ENCODE peak calls at places on chromosomes 16 and 17, in six cellular contexts. One of them, this sample, is unnamed. For H3K4me1, the result is how much of the 10 kb centered on the place peaks cover.

GRCh38 chr17:62984801-62985200 is 18.8 kb downstream of the TANC2 start:
- ATAC-seq in lung: no peak
- ATAC-seq in right cardiac atrium: no peak
- ATAC-seq in HepG2: no peak
- ATAC-seq in naive thymus-derived CD4-positive, alpha-beta T cell: no peak
- ATAC-seq in CD8-positive, alpha-beta T cell: no peak
- ATAC-seq in this sample: no peak

GRCh38 chr17:72143245-72143644 is 22.4 kb downstream of the SOX9 start:
- ATAC-seq in right cardiac atrium: no peak
- ATAC-seq in HepG2: peak
- ATAC-seq in CD8-positive, alpha-beta T cell: no peak
- ATAC-seq in lung: no peak
- ATAC-seq in naive thymus-derived CD4-positive, alpha-beta T cell: no peak
- ATAC-seq in this sample: no peak

GRCh38 chr16:29028457-29029167 is 43.8 kb downstream of the LAT start:
- ATAC-seq in lung: no peak
- ATAC-seq in right cardiac atrium: no peak
- ATAC-seq in HepG2: no peak
- ATAC-seq in naive thymus-derived CD4-positive, alpha-beta T cell: no peak
- ATAC-seq in CD8-positive, alpha-beta T cell: no peak
- ATAC-seq in this sample: no peak

GRCh38 chr17:36972186-36972686 is 23.5 kb downstream of the AATF start:
- ATAC-seq in naive thymus-derived CD4-positive, alpha-beta T cell: no peak
- ATAC-seq in HepG2: no peak
- ATAC-seq in CD8-positive, alpha-beta T cell: no peak
- ATAC-seq in lung: no peak
- ATAC-seq in right cardiac atrium: no peak
- ATAC-seq in this sample: no peak

GRCh38 chr17:79365361-79365760 is 245.5 kb downstream of the RBFOX3 start:
- ATAC-seq in lung: no peak
- ATAC-seq in CD8-positive, alpha-beta T cell: no peak
- ATAC-seq in HepG2: no peak
- ATAC-seq in right cardiac atrium: no peak
- ATAC-seq in naive thymus-derived CD4-positive, alpha-beta T cell: no peak
- ATAC-seq in this sample: no peak

GRCh38 chr16:30609928-30610839 is at the start of gene ZNF689:
- ATAC-seq in right cardiac atrium: peak
- ATAC-seq in CD8-positive, alpha-beta T cell: peak
- ATAC-seq in HepG2: peak
- ATAC-seq in lung: peak
- ATAC-seq in naive thymus-derived CD4-positive, alpha-beta T cell: peak
- ATAC-seq in this sample: peak

GRCh38 chr16:68236804-68237242 is 896 bp upstream of the ESRP2 start:
- ATAC-seq in right cardiac atrium: peak
- ATAC-seq in CD8-positive, alpha-beta T cell: no peak
- ATAC-seq in naive thymus-derived CD4-positive, alpha-beta T cell: no peak
- ATAC-seq in lung: no peak
- ATAC-seq in HepG2: peak
- ATAC-seq in this sample: no peak

GRCh38 chr16:1958715-1959268 is 546 bp upstream of the NDUFB10 start:
- ATAC-seq in right cardiac atrium: peak
- ATAC-seq in lung: no peak
- ATAC-seq in CD8-positive, alpha-beta T cell: no peak
- ATAC-seq in naive thymus-derived CD4-positive, alpha-beta T cell: peak
- ATAC-seq in HepG2: peak
- ATAC-seq in this sample: no peak

GRCh38 chr16:15636392-15636873 is 6.5 kb downstream of the MARF1 start:
- ATAC-seq in lung: no peak
- ATAC-seq in right cardiac atrium: no peak
- ATAC-seq in naive thymus-derived CD4-positive, alpha-beta T cell: peak
- ATAC-seq in CD8-positive, alpha-beta T cell: peak
- ATAC-seq in HepG2: no peak
- ATAC-seq in this sample: no peak

GRCh38 chr16:81275064-81275532 is 36.6 kb downstream of the BCO1 start:
- ATAC-seq in CD8-positive, alpha-beta T cell: no peak
- ATAC-seq in right cardiac atrium: no peak
- ATAC-seq in naive thymus-derived CD4-positive, alpha-beta T cell: no peak
- ATAC-seq in lung: no peak
- ATAC-seq in HepG2: peak
- ATAC-seq in this sample: no peak

GRCh38 chr16:30942421-30942796 is 6.5 kb upstream of the ORAI3 start:
- ATAC-seq in right cardiac atrium: no peak
- ATAC-seq in naive thymus-derived CD4-positive, alpha-beta T cell: no peak
- ATAC-seq in CD8-positive, alpha-beta T cell: peak
- ATAC-seq in HepG2: peak
- ATAC-seq in lung: no peak
- ATAC-seq in this sample: no peak

GRCh38 chr16:65200857-65201256 is 79.0 kb upstream of the CDH11 start:
- ATAC-seq in naive thymus-derived CD4-positive, alpha-beta T cell: no peak
- ATAC-seq in CD8-positive, alpha-beta T cell: no peak
- ATAC-seq in lung: no peak
- ATAC-seq in right cardiac atrium: no peak
- ATAC-seq in HepG2: no peak
- ATAC-seq in this sample: no peak

GRCh38 chr17:61551255-61551742 is 39.7 kb downstream of the NACA2 start:
- ATAC-seq in HepG2: peak
- ATAC-seq in CD8-positive, alpha-beta T cell: no peak
- ATAC-seq in lung: no peak
- ATAC-seq in naive thymus-derived CD4-positive, alpha-beta T cell: no peak
- ATAC-seq in right cardiac atrium: no peak
- ATAC-seq in this sample: no peak

GRCh38 chr16:30637952-30638351 is 12.8 kb upstream of the PRR14 start:
- ATAC-seq in lung: no peak
- ATAC-seq in CD8-positive, alpha-beta T cell: no peak
- ATAC-seq in HepG2: peak
- ATAC-seq in right cardiac atrium: no peak
- ATAC-seq in naive thymus-derived CD4-positive, alpha-beta T cell: peak
- ATAC-seq in this sample: no peak

GRCh38 chr17:32429598-32429997 is 14.7 kb upstream of the PSMD11 start:
- ATAC-seq in lung: no peak
- ATAC-seq in naive thymus-derived CD4-positive, alpha-beta T cell: no peak
- ATAC-seq in CD8-positive, alpha-beta T cell: no peak
- ATAC-seq in right cardiac atrium: no peak
- ATAC-seq in HepG2: no peak
- ATAC-seq in this sample: no peak

GRCh38 chr16:67278773-67279295 is 498 bp upstream of the PLEKHG4 start:
- ATAC-seq in lung: peak
- ATAC-seq in HepG2: peak
- ATAC-seq in CD8-positive, alpha-beta T cell: peak
- ATAC-seq in naive thymus-derived CD4-positive, alpha-beta T cell: peak
- ATAC-seq in right cardiac atrium: peak
- ATAC-seq in this sample: peak

GRCh38 chr16:68719993-68720489 is 17.1 kb upstream of the CDH1 start:
- ATAC-seq in lung: no peak
- ATAC-seq in HepG2: no peak
- ATAC-seq in CD8-positive, alpha-beta T cell: no peak
- ATAC-seq in right cardiac atrium: no peak
- ATAC-seq in naive thymus-derived CD4-positive, alpha-beta T cell: no peak
- ATAC-seq in this sample: no peak

GRCh38 chr16:69410285-69410990 is 14.0 kb upstream of the CYB5B start:
- ATAC-seq in HepG2: no peak
- ATAC-seq in right cardiac atrium: peak
- ATAC-seq in CD8-positive, alpha-beta T cell: no peak
- ATAC-seq in naive thymus-derived CD4-positive, alpha-beta T cell: no peak
- ATAC-seq in lung: no peak
- ATAC-seq in this sample: no peak

GRCh38 chr17:4607773-4608187 is 23.5 kb downstream of the SMTNL2 start:
- ATAC-seq in naive thymus-derived CD4-positive, alpha-beta T cell: peak
- ATAC-seq in CD8-positive, alpha-beta T cell: no peak
- ATAC-seq in right cardiac atrium: peak
- ATAC-seq in HepG2: no peak
- ATAC-seq in lung: peak
- ATAC-seq in this sample: peak

GRCh38 chr17:81364278-81365147 is 30.7 kb upstream of the BAHCC1 start:
- ATAC-seq in HepG2: no peak
- ATAC-seq in lung: no peak
- ATAC-seq in naive thymus-derived CD4-positive, alpha-beta T cell: no peak
- ATAC-seq in right cardiac atrium: no peak
- ATAC-seq in CD8-positive, alpha-beta T cell: no peak
- ATAC-seq in this sample: no peak

GRCh38 chr17:69335018-69335417 is 8.1 kb upstream of the ABCA5 start:
- ATAC-seq in lung: no peak
- ATAC-seq in naive thymus-derived CD4-positive, alpha-beta T cell: no peak
- ATAC-seq in CD8-positive, alpha-beta T cell: no peak
- ATAC-seq in right cardiac atrium: no peak
- ATAC-seq in HepG2: no peak
- ATAC-seq in this sample: no peak

GRCh38 chr17:27631409-27631755 is 394 bp downstream of the LGALS9 start:
- ATAC-seq in lung: no peak
- ATAC-seq in naive thymus-derived CD4-positive, alpha-beta T cell: peak
- ATAC-seq in CD8-positive, alpha-beta T cell: peak
- ATAC-seq in right cardiac atrium: no peak
- ATAC-seq in HepG2: no peak
- ATAC-seq in this sample: no peak

GRCh38 chr17:77417575-77417974 is 276.8 kb downstream of the SEC14L1 start:
- ATAC-seq in right cardiac atrium: no peak
- ATAC-seq in CD8-positive, alpha-beta T cell: no peak
- ATAC-seq in HepG2: peak
- ATAC-seq in naive thymus-derived CD4-positive, alpha-beta T cell: no peak
- ATAC-seq in lung: peak
- ATAC-seq in this sample: peak

GRCh38 chr17:77418609-77419008 is 277.8 kb downstream of the SEC14L1 start:
- ATAC-seq in naive thymus-derived CD4-positive, alpha-beta T cell: no peak
- ATAC-seq in right cardiac atrium: no peak
- ATAC-seq in HepG2: no peak
- ATAC-seq in lung: no peak
- ATAC-seq in CD8-positive, alpha-beta T cell: no peak
- ATAC-seq in this sample: no peak

GRCh38 chr17:77414811-77415400 is 274.1 kb downstream of the SEC14L1 start:
- ATAC-seq in HepG2: no peak
- ATAC-seq in naive thymus-derived CD4-positive, alpha-beta T cell: no peak
- ATAC-seq in CD8-positive, alpha-beta T cell: no peak
- ATAC-seq in lung: no peak
- ATAC-seq in right cardiac atrium: no peak
- ATAC-seq in this sample: no peak

GRCh38 chr17:77419095-77419494 is 278.3 kb downstream of the SEC14L1 start:
- ATAC-seq in naive thymus-derived CD4-positive, alpha-beta T cell: no peak
- ATAC-seq in HepG2: no peak
- ATAC-seq in CD8-positive, alpha-beta T cell: no peak
- ATAC-seq in lung: no peak
- ATAC-seq in right cardiac atrium: no peak
- ATAC-seq in this sample: no peak

DNA sequence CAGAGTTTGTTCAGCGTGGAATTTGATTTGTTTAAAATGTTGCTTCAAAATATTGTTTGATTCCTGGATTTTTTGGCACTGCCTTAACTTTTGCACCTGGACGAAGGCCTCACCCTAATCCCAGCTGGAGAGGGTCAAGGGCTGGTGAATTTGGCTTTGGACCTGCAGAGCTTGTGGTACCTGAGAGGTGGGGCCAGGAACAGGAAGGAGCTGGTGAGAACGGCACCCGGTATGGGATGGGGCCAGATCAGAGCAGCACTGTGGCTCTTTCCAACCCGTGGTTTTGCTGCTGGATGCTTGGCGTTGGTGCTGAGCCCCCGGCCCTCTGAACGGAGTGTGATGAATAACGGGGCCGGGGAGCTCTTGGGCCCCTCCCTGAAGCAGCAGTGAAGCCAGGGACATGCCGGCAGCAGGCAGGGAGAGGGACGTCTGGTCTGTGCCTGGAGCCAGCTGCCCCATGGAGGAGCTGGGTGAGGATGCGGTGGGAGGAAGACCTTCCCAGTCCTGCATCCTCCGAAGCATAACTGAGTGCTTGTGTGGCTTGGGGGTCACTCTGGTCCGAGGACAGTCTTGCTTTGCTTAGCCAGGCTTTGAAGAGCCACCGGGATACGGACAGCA is 275.4 kb downstream of the SEC14L1 start:
- ATAC-seq in CD8-positive, alpha-beta T cell: no peak
- ATAC-seq in lung: no peak
- ATAC-seq in HepG2: no peak
- ATAC-seq in naive thymus-derived CD4-positive, alpha-beta T cell: peak
- ATAC-seq in right cardiac atrium: no peak
- ATAC-seq in this sample: peak
- H3K4me1 ChIP-seq in CD8-positive, alpha-beta T cell: half or more
- H3K4me1 ChIP-seq in lung: under half
- H3K4me1 ChIP-seq in HepG2: under half
- H3K4me1 ChIP-seq in naive thymus-derived CD4-positive, alpha-beta T cell: under half
- H3K4me1 ChIP-seq in right cardiac atrium: under half
- H3K4me1 ChIP-seq in this sample: half or more

DNA sequence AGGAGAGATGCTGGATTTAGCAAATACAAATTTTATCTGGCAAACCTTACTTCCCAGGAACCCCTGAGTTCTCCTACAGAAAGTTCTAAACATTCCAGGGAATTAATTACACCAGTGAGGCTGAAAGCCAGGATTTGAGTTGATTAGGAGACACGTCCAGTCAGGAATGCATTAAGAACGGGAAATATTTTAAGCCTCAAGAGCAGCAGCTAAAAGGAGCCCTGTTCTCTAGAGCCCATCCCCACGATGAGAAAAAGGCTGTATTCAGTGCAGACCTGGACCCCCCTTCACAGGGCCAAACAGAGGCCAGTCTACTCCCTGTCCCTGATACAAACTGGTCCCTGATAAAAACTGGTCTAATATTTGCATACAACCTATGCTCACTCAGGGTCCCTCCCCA is 55.0 kb downstream of the VAT1L start:
- ATAC-seq in naive thymus-derived CD4-positive, alpha-beta T cell: no peak
- ATAC-seq in CD8-positive, alpha-beta T cell: no peak
- ATAC-seq in HepG2: no peak
- ATAC-seq in right cardiac atrium: no peak
- ATAC-seq in lung: no peak
- ATAC-seq in this sample: no peak
- H3K4me1 ChIP-seq in naive thymus-derived CD4-positive, alpha-beta T cell: under half
- H3K4me1 ChIP-seq in CD8-positive, alpha-beta T cell: under half
- H3K4me1 ChIP-seq in HepG2: under half
- H3K4me1 ChIP-seq in right cardiac atrium: under half
- H3K4me1 ChIP-seq in lung: under half
- H3K4me1 ChIP-seq in this sample: under half

DNA sequence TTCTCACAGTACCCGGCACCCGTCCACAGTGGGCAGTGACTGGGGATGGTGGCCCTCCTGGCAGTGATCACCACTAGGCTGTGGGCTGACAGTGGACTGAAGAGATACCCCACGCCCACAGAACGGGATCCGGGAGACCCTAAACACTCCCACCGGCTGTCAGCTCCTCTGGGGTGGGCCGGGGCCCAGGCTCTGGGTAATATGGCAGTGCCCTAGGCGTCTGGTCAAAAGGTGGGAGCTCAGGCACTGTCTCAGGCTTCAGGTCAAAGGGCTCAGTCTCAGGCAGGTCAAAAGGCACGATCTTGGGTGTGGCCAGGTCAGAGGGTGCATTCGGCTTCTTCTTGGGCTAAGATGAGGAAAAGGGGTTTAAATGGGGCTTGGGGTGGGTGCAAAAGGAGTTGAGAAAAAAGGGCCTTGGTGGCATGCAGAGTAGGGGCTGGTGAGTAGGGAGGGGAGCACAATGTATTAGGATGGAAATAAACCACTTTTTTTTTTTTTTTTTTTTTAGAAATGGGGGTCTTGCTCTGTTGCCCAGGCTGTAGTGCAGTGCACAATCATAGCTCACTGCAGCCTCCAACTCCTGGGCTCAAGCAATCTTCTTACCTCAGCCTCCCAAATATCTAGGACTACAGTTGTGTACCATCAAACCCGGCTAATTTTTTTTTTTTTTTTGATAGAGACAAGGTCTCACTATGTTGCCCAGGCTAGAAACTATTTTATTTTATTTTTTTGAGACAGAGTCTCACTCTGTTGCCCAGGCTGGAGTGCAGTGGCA is 11.0 kb downstream of the CAVIN1 start:
- ATAC-seq in CD8-positive, alpha-beta T cell: no peak
- ATAC-seq in HepG2: no peak
- ATAC-seq in naive thymus-derived CD4-positive, alpha-beta T cell: no peak
- ATAC-seq in lung: no peak
- ATAC-seq in right cardiac atrium: no peak
- ATAC-seq in this sample: no peak
- H3K4me1 ChIP-seq in CD8-positive, alpha-beta T cell: under half
- H3K4me1 ChIP-seq in HepG2: under half
- H3K4me1 ChIP-seq in naive thymus-derived CD4-positive, alpha-beta T cell: under half
- H3K4me1 ChIP-seq in lung: under half
- H3K4me1 ChIP-seq in right cardiac atrium: under half
- H3K4me1 ChIP-seq in this sample: half or more

GRCh38 chr16:70749681-70750601 is 51.0 kb downstream of the VAC14 start:
- ATAC-seq in naive thymus-derived CD4-positive, alpha-beta T cell: no peak
- ATAC-seq in HepG2: no peak
- ATAC-seq in CD8-positive, alpha-beta T cell: no peak
- ATAC-seq in lung: no peak
- ATAC-seq in right cardiac atrium: no peak
- ATAC-seq in this sample: no peak
- H3K4me1 ChIP-seq in naive thymus-derived CD4-positive, alpha-beta T cell: under half
- H3K4me1 ChIP-seq in HepG2: half or more
- H3K4me1 ChIP-seq in CD8-positive, alpha-beta T cell: under half
- H3K4me1 ChIP-seq in lung: under half
- H3K4me1 ChIP-seq in right cardiac atrium: under half
- H3K4me1 ChIP-seq in this sample: under half

This sample was measured in gastroesophageal sphincter.